ENCODE peak calls at places on chromosomes 4 and X, in four cellular contexts. One of them, this sample, is unnamed.
A peak's percentile ranks its signal among the peaks of the same experiment; 100 is the strongest.

GRCh38 chrX:134172588-134173259 is 64.3 kb upstream of the CCDC160 start:
- DNase-seq in T-helper 1 cell: peak; percentile 64
- DNase-seq in esophagus squamous epithelium: no peak
- DNase-seq in mesothelial cell of epicardium: no peak
- DNase-seq in this sample: peak; percentile 17

GRCh38 chr4:184097240-184097619 is 120.4 kb downstream of the ENPP6 start:
- DNase-seq in T-helper 1 cell: peak; percentile 33
- DNase-seq in esophagus squamous epithelium: no peak
- DNase-seq in mesothelial cell of epicardium: no peak
- DNase-seq in this sample: no peak

GRCh38 chr4:3324093-3324815 is 31.4 kb downstream of the RGS12 start:
- DNase-seq in T-helper 1 cell: no peak
- DNase-seq in esophagus squamous epithelium: no peak
- DNase-seq in mesothelial cell of epicardium: no peak
- DNase-seq in this sample: no peak

GRCh38 chr4:73705056-73705432 is 35.3 kb upstream of the CXCL8 start:
- DNase-seq in T-helper 1 cell: no peak
- DNase-seq in esophagus squamous epithelium: no peak
- DNase-seq in mesothelial cell of epicardium: no peak
- DNase-seq in this sample: no peak

GRCh38 chr4:39036172-39036571 is 4.0 kb upstream of the TMEM156 start:
- DNase-seq in T-helper 1 cell: no peak
- DNase-seq in esophagus squamous epithelium: no peak
- DNase-seq in mesothelial cell of epicardium: no peak
- DNase-seq in this sample: no peak

GRCh38 chrX:131262200-131262599 is 26.9 kb downstream of the IGSF1 start:
- DNase-seq in T-helper 1 cell: no peak
- DNase-seq in esophagus squamous epithelium: no peak
- DNase-seq in mesothelial cell of epicardium: no peak
- DNase-seq in this sample: peak; percentile 97

GRCh38 chr4:36651253-36651652 is 369.8 kb downstream of the DTHD1 start:
- DNase-seq in T-helper 1 cell: peak; percentile 50
- DNase-seq in esophagus squamous epithelium: no peak
- DNase-seq in mesothelial cell of epicardium: no peak
- DNase-seq in this sample: no peak

GRCh38 chr4:86895692-86896488 is 3.7 kb upstream of the C4orf36 start:
- DNase-seq in T-helper 1 cell: peak; percentile 57
- DNase-seq in esophagus squamous epithelium: no peak
- DNase-seq in mesothelial cell of epicardium: no peak
- DNase-seq in this sample: peak; percentile 54

GRCh38 chr4:134202557-134202956 is 968 bp upstream of the PABPC4L start:
- DNase-seq in T-helper 1 cell: no peak
- DNase-seq in esophagus squamous epithelium: no peak
- DNase-seq in mesothelial cell of epicardium: no peak
- DNase-seq in this sample: no peak

GRCh38 chrX:16436348-16437188 is 213.4 kb upstream of the S100G start:
- DNase-seq in T-helper 1 cell: peak; percentile 31
- DNase-seq in esophagus squamous epithelium: no peak
- DNase-seq in mesothelial cell of epicardium: peak; percentile 38
- DNase-seq in this sample: peak; percentile 72

GRCh38 chrX:150544222-150544787 is 24.1 kb upstream of the MTM1 start:
- DNase-seq in T-helper 1 cell: peak; percentile 8
- DNase-seq in esophagus squamous epithelium: no peak
- DNase-seq in mesothelial cell of epicardium: no peak
- DNase-seq in this sample: no peak

GRCh38 chr4:16626945-16627344 is 271.5 kb downstream of the LDB2 start:
- DNase-seq in T-helper 1 cell: no peak
- DNase-seq in esophagus squamous epithelium: no peak
- DNase-seq in mesothelial cell of epicardium: no peak
- DNase-seq in this sample: no peak

GRCh38 chr4:68581382-68582338 is 5.5 kb upstream of the UGT2B17 start:
- DNase-seq in T-helper 1 cell: no peak
- DNase-seq in esophagus squamous epithelium: no peak
- DNase-seq in mesothelial cell of epicardium: no peak
- DNase-seq in this sample: no peak

GRCh38 chr4:28444886-28445496 is 1584.3 kb downstream of the STIM2 start:
- DNase-seq in T-helper 1 cell: no peak
- DNase-seq in esophagus squamous epithelium: no peak
- DNase-seq in mesothelial cell of epicardium: no peak
- DNase-seq in this sample: no peak

GRCh38 chrX:14398725-14399124 is 130.6 kb upstream of the GLRA2 start:
- DNase-seq in T-helper 1 cell: no peak
- DNase-seq in esophagus squamous epithelium: no peak
- DNase-seq in mesothelial cell of epicardium: no peak
- DNase-seq in this sample: no peak

GRCh38 chr4:7462509-7462971 is 27.8 kb upstream of the PSAPL1 start:
- DNase-seq in T-helper 1 cell: no peak
- DNase-seq in esophagus squamous epithelium: no peak
- DNase-seq in mesothelial cell of epicardium: no peak
- DNase-seq in this sample: peak; percentile 81

GRCh38 chrX:23826653-23827052 is 43.7 kb downstream of the SAT1 start:
- DNase-seq in T-helper 1 cell: no peak
- DNase-seq in esophagus squamous epithelium: no peak
- DNase-seq in mesothelial cell of epicardium: no peak
- DNase-seq in this sample: peak; percentile 45

GRCh38 chr4:185915271-185915670 is 103.3 kb upstream of the SORBS2 start:
- DNase-seq in T-helper 1 cell: no peak
- DNase-seq in esophagus squamous epithelium: no peak
- DNase-seq in mesothelial cell of epicardium: no peak
- DNase-seq in this sample: no peak

GRCh38 chrX:109843963-109844751 is 111.1 kb upstream of the ACSL4 start:
- DNase-seq in T-helper 1 cell: no peak
- DNase-seq in esophagus squamous epithelium: no peak
- DNase-seq in mesothelial cell of epicardium: no peak
- DNase-seq in this sample: peak; percentile 49

GRCh38 chr4:188781655-188782054 is 642.4 kb downstream of the TRIML1 start:
- DNase-seq in T-helper 1 cell: no peak
- DNase-seq in esophagus squamous epithelium: no peak
- DNase-seq in mesothelial cell of epicardium: no peak
- DNase-seq in this sample: peak; percentile 19

GRCh38 chr4:155722816-155723499 is 35.9 kb upstream of the GUCY1B1 start:
- DNase-seq in T-helper 1 cell: no peak
- DNase-seq in esophagus squamous epithelium: no peak
- DNase-seq in mesothelial cell of epicardium: no peak
- DNase-seq in this sample: no peak